ENCODE peak calls at places on chromosomes 2 and 18, in five cellular contexts. Q is A549, R is K562, O is GM12878, L is HepG2. E is an unnamed sample.

GRCh38 chr2:126359494-126359893 is 296.5 kb upstream of the GYPC start:
- DNase-seq in L (no peak), O (no peak), Q (peak; percentile 15), R (no peak), E (peak; percentile 33)

GRCh38 chr18:47261902-47262301 is 10.4 kb upstream of the SKOR2 start:
- DNase-seq in O (no peak), L (no peak), Q (no peak), R (no peak), E (peak; percentile 54)

GRCh38 chr18:42086288-42086687 is 131.3 kb downstream of the PIK3C3 start:
- DNase-seq in L (no peak), R (no peak), Q (no peak), O (no peak), E (no peak)

GRCh38 chr2:226483745-226484619 is 315.6 kb downstream of the IRS1 start:
- DNase-seq in O (no peak), L (peak; percentile 67), R (no peak), Q (peak; percentile 55), E (peak; percentile 92)

GRCh38 chr2:124163825-124164224 is 138.7 kb downstream of the CNTNAP5 start:
- DNase-seq in L (no peak), Q (no peak), R (no peak), O (no peak), E (no peak)

GRCh38 chr18:29873211-29873610 is 1169.3 kb downstream of the DSC3 start:
- DNase-seq in L (no peak), Q (no peak), R (no peak), O (no peak), E (no peak)

GRCh38 chr2:99624682-99625081 is 134.9 kb upstream of the REV1 start:
- DNase-seq in Q (no peak), L (no peak), R (no peak), O (no peak), E (peak; percentile 7)

GRCh38 chr2:128405981-128406601 is 87.4 kb upstream of the HS6ST1 start:
- DNase-seq in R (no peak), L (no peak), Q (no peak), O (no peak), E (no peak)

GRCh38 chr2:238096311-238097011 is 3.7 kb upstream of the ESPNL start:
- DNase-seq in O (no peak), Q (no peak), L (no peak), R (no peak), E (peak; percentile 75)

GRCh38 chr2:28314968-28315367 is 77.7 kb upstream of the FOSL2 start:
- DNase-seq in R (no peak), O (no peak), L (no peak), Q (no peak), E (no peak)

GRCh38 chr2:84395819-84396218 is 63.3 kb downstream of the SUCLG1 start:
- DNase-seq in Q (no peak), R (no peak), L (no peak), O (no peak), E (no peak)

GRCh38 chr2:57943271-57943670 is 103.3 kb upstream of the VRK2 start:
- DNase-seq in Q (peak; percentile 10), R (no peak), O (no peak), L (no peak), E (peak; percentile 7)

GRCh38 chr18:808086-808485 is 4.0 kb downstream of the YES1 start:
- DNase-seq in R (no peak), O (no peak), Q (no peak), L (no peak), E (no peak)

GRCh38 chr2:72561621-72562318 is 264.1 kb downstream of the EXOC6B start:
- DNase-seq in L (peak; percentile 48), R (no peak), Q (peak; percentile 52), O (no peak), E (peak; percentile 28)

GRCh38 chr2:134866498-134867099 is 28.2 kb downstream of the ACMSD start:
- DNase-seq in R (no peak), Q (peak; percentile 16), L (no peak), O (no peak), E (no peak)

GRCh38 chr2:152445791-152446201 is 110.8 kb downstream of the FMNL2 start:
- DNase-seq in Q (peak; percentile 24), R (no peak), L (no peak), O (no peak), E (no peak)

GRCh38 chr2:239735131-239735828 is 289.9 kb downstream of the NDUFA10 start:
- DNase-seq in O (no peak), Q (no peak), R (peak; percentile 28), L (peak; percentile 32), E (peak; percentile 41)
- TF ChIP-seq JUNB in O (no peak), Q (no peak), R (no peak), L (no peak), E (no peak)

GRCh38 chr2:31004252-31004651 is 134.0 kb downstream of the GALNT14 start:
- DNase-seq in R (no peak), L (no peak), O (no peak), Q (no peak), E (no peak)

GRCh38 chr2:31003717-31004116 is 134.5 kb downstream of the GALNT14 start:
- DNase-seq in R (no peak), Q (no peak), L (no peak), O (no peak), E (no peak)

GRCh38 chr2:31000970-31001369 is 137.3 kb downstream of the GALNT14 start:
- DNase-seq in Q (no peak), O (no peak), L (no peak), R (no peak), E (no peak)

GRCh38 chr2:31002510-31002909 is 135.7 kb downstream of the GALNT14 start:
- DNase-seq in Q (no peak), O (no peak), L (no peak), R (no peak), E (no peak)
- TF ChIP-seq JUNB in Q (no peak), O (no peak), L (no peak), R (no peak), E (no peak)

DNA sequence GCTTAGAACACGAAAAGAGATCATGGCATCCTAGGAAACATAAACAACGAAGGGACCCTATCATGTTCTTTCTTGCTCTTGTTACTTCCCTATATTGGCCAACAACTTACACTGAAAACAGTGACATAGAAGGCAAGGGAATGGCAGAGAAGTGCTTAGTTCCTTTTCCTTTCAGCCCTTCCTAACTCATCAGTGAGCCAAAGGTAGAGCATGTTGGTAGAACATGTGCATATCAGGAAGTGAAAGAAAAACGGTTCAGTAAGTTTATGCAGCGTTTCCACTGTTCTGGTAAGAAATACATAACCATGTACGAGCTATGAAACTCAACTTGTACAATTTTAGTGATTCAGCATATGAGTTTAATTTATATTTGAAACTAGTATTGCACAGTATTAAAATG is 21.7 kb downstream of the AKAIN1 start:
- DNase-seq in O (no peak), L (no peak), R (no peak), Q (no peak), E (no peak)
- TF ChIP-seq JUNB in O (no peak), L (no peak), R (no peak), Q (no peak), E (no peak)

DNA sequence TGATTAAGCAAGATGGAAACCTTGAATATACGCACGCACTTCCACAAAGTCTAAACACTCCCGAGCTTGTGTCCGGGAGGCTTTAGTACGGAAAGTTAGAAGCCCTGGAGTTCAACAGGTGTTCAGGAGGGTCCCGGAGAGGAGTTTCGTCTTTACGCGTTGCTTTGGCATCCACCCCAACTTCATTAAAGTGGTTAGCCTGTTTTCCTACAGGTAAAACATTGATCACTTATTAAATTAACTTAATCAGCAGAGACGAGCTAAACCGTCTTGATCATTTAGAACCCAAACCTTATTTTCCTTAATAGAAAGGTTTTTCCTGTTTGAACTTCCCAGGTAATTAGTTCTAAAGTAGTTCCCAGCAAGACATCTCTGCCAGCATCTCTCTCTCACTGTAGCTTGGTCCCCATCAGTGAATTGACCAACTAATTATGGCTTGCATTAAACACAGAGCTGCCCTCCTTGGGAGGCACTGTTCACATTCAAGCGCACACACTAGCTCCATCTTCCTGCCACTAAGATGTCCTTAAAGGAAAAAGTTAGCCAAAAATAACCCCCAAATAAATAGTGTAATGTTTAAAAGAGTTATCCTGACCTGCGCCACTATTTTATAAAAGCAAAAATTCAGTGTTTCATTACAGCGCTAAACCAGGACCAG is 1.4 kb downstream of the NPAS2 start:
- DNase-seq in L (no peak), O (no peak), R (no peak), Q (peak; percentile 34), E (peak; percentile 48)
- TF ChIP-seq JUNB in L (no peak), O (no peak), R (no peak), Q (no peak), E (no peak)

DNA sequence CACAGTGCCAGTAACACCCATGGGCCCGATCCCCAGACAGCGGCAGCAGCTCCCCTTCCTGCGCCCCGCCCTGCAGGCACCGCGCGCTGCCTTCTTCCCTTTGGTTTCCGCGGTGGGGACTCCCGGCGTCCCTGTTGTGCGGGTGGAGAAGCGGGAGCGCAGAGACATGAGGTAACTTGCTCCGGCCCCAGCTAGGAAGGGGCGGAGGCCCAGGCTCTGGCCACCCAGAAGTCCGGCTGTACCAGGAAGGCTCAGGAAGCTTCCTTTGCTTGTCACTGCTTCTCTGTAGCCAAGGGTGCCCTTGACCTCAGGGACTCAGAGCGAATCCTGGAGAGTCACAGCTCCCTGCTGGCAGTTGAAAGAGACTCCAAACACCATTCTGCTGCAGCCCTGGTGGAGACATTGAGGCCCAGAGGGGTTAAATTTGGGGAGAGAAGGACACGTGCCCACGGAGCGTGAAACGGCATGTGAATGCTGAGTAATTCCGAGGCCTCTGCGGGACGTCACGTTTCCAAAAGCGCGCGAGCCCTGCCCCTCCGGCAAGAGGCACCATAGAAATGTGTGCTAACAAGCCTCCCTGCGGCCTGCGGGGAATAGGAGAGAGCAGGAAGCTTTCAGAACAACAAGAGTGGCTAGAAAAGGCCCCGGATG is 6.7 kb upstream of the ADCY3 start:
- DNase-seq in L (no peak), O (no peak), R (no peak), Q (no peak), E (peak; percentile 77)
- TF ChIP-seq JUNB in L (no peak), O (peak; percentile 69), R (no peak), Q (no peak), E (no peak)

DNA sequence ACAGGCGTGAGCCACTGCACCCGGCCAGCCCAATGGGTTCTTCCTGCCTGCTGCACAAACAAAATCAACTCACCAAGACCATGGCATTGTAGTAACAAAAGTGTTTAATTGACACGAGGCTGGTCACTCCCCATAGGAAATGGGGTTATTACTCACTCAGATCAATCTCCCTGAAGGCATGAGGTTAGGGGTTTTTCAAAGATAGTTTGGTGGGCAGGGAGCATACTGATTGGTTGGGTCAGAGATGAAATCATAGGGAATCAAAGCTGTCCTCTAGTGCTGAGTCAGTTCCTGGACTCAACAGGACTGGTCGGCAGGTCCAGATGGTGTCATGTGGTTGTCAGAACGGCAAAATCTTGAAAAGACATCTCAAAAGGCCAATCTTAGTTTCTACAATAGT is 122.2 kb downstream of the TMEM17 start:
- DNase-seq in R (no peak), Q (no peak), O (no peak), L (no peak), E (no peak)
- TF ChIP-seq JUNB in R (no peak), Q (no peak), O (peak; percentile 8), L (no peak), E (no peak)